ENCODE peak calls at places on chromosomes 13 and 19, in seven cellular contexts. U, L, G, K, S, N and Y are unnamed samples. For H3K4me1, the result is how much of the 10 kb centered on the place peaks cover.

GRCh38 chr19:41784337-41785239 is 11.8 kb upstream of the CEACAM3 start:
- DNase-seq in N (no peak), L (no peak), G (no peak), K (no peak), S (no peak), U (no peak), Y (no peak)

GRCh38 chr13:98856983-98857382 is 104.5 kb upstream of the SLC15A1 start:
- DNase-seq in S (peak), K (no peak), G (no peak), U (no peak), L (no peak), N (peak), Y (no peak)

GRCh38 chr13:41017153-41017552 is 2.0 kb downstream of the ELF1 start:
- DNase-seq in G (no peak), S (peak), N (no peak), K (no peak), U (no peak), L (no peak), Y (no peak)

GRCh38 chr13:114334305-114335053 is 20.2 kb downstream of the CHAMP1 start:
- DNase-seq in N (no peak), S (no peak), L (no peak), K (no peak), G (no peak), U (no peak), Y (no peak)

GRCh38 chr19:54523403-54523802 is 20.8 kb downstream of the LAIR2 start:
- DNase-seq in S (no peak), K (no peak), N (no peak), L (peak), G (no peak), U (peak), Y (no peak)

GRCh38 chr13:30169442-30169841 is 137.9 kb downstream of the KATNAL1 start:
- DNase-seq in L (no peak), U (no peak), N (no peak), K (no peak), S (no peak), G (no peak), Y (no peak)

GRCh38 chr19:7852851-7853759 is 21.1 kb downstream of the PRR36 start:
- DNase-seq in U (peak), K (no peak), G (peak), S (peak), N (peak), L (peak), Y (peak)

GRCh38 chr19:31589109-31589508 is 239.9 kb upstream of the TSHZ3 start:
- DNase-seq in K (no peak), N (no peak), G (no peak), S (no peak), L (no peak), U (no peak), Y (no peak)

GRCh38 chr13:26660761-26661160 is 99.8 kb downstream of the GPR12 start:
- DNase-seq in L (no peak), N (no peak), S (no peak), K (no peak), U (no peak), G (no peak), Y (no peak)

GRCh38 chr13:99347335-99347878 is 40.2 kb upstream of the GPR183 start:
- DNase-seq in K (no peak), G (no peak), L (no peak), N (no peak), S (no peak), U (no peak), Y (no peak)

GRCh38 chr19:13835791-13836723 is 40.8 kb downstream of the ZSWIM4 start:
- DNase-seq in G (no peak), L (no peak), U (peak), K (no peak), S (peak), N (no peak), Y (peak)

GRCh38 chr19:36837902-36838783 is at the start of gene ZNF790:
- DNase-seq in N (peak), U (peak), G (peak), K (peak), L (peak), S (peak), Y (peak)

GRCh38 chr13:108033800-108034707 is 181.3 kb downstream of the LIG4 start:
- DNase-seq in K (no peak), G (no peak), U (no peak), S (no peak), N (no peak), L (no peak), Y (no peak)

GRCh38 chr19:52214241-52214640 is 24.4 kb downstream of the PPP2R1A start:
- DNase-seq in K (no peak), L (no peak), S (no peak), G (no peak), N (no peak), U (no peak), Y (no peak)

GRCh38 chr13:108276060-108276459 is 6.5 kb downstream of the TNFSF13B start:
- DNase-seq in G (no peak), N (no peak), U (no peak), S (peak), K (peak), L (no peak), Y (no peak)

GRCh38 chr19:36051236-36051635 is 2.8 kb downstream of the THAP8 start:
- DNase-seq in L (no peak), N (no peak), S (no peak), G (peak), K (no peak), U (no peak), Y (no peak)

GRCh38 chr13:36807616-36808015 is 11.4 kb upstream of the RFXAP start:
- DNase-seq in K (no peak), L (no peak), S (no peak), N (no peak), G (no peak), U (no peak), Y (no peak)

GRCh38 chr13:109869312-109870237 is 83.2 kb upstream of the IRS2 start:
- DNase-seq in U (no peak), N (peak), S (peak), G (no peak), L (no peak), K (peak), Y (peak)

GRCh38 chr13:33080962-33081655 is 64.9 kb downstream of the KL start:
- DNase-seq in S (no peak), U (peak), N (no peak), L (no peak), G (no peak), K (no peak), Y (no peak)

GRCh38 chr19:6312018-6312417 is 21.4 kb downstream of the ACER1 start:
- DNase-seq in L (no peak), U (no peak), S (no peak), K (no peak), G (no peak), N (no peak), Y (no peak)

GRCh38 chr13:23600100-23600499 is 29.9 kb downstream of the TNFRSF19 start:
- DNase-seq in L (no peak), K (no peak), N (no peak), S (no peak), G (no peak), U (no peak), Y (no peak)

GRCh38 chr13:31000889-31001288 is 68.4 kb downstream of the TEX26 start:
- DNase-seq in G (no peak), K (no peak), S (no peak), U (no peak), L (no peak), N (no peak), Y (no peak)

GRCh38 chr13:93517658-93518057 is 291.1 kb downstream of the GPC6 start:
- DNase-seq in G (no peak), K (no peak), N (no peak), L (no peak), U (no peak), S (no peak), Y (no peak)

GRCh38 chr13:20431687-20432384 is 93.8 kb downstream of the CRYL1 start:
- DNase-seq in G (no peak), N (no peak), L (no peak), U (no peak), S (no peak), K (no peak), Y (no peak)

GRCh38 chr13:99985886-99986527 is 4.4 kb downstream of the ZIC2 start:
- DNase-seq in U (peak), S (no peak), N (peak), G (peak), K (no peak), L (no peak), Y (no peak)

GRCh38 chr19:31491246-31491645 is 142.0 kb upstream of the TSHZ3 start:
- DNase-seq in U (peak), N (no peak), G (no peak), L (no peak), K (no peak), S (no peak), Y (no peak)

GRCh38 chr19:52691737-52692136 is 43.1 kb downstream of the ZNF611 start:
- DNase-seq in G (no peak), U (no peak), S (no peak), K (no peak), N (no peak), L (no peak), Y (no peak)

GRCh38 chr19:7912697-7913564 is 1.7 kb upstream of the TGFBR3L start:
- DNase-seq in N (no peak), U (no peak), L (no peak), G (no peak), K (no peak), S (no peak), Y (peak)

GRCh38 chr19:16889429-16889882 is 657 bp downstream of the F2RL3 start:
- DNase-seq in L (no peak), S (peak), K (peak), N (peak), U (no peak), G (no peak), Y (no peak)

GRCh38 chr13:66663206-66663605 is 566.9 kb downstream of the PCDH9 start:
- DNase-seq in K (no peak), S (no peak), L (no peak), G (no peak), N (no peak), U (no peak), Y (no peak)

GRCh38 chr13:50244913-50245574 is 229.8 kb downstream of the KCNRG start:
- DNase-seq in U (no peak), L (peak), K (no peak), S (peak), G (no peak), N (no peak), Y (no peak)

GRCh38 chr13:50244355-50244912 is 229.2 kb downstream of the KCNRG start:
- DNase-seq in N (no peak), K (peak), S (no peak), G (no peak), L (no peak), U (no peak), Y (no peak)

GRCh38 chr13:50241479-50241878 is 226.2 kb downstream of the KCNRG start:
- DNase-seq in S (no peak), K (no peak), L (no peak), U (no peak), G (no peak), N (no peak), Y (no peak)

GRCh38 chr13:50248537-50249521 is 233.6 kb downstream of the KCNRG start:
- DNase-seq in S (no peak), K (no peak), G (no peak), N (no peak), U (no peak), L (no peak), Y (no peak)

GRCh38 chr13:50243926-50244325 is 228.7 kb downstream of the KCNRG start:
- DNase-seq in N (no peak), G (no peak), K (no peak), L (no peak), U (no peak), S (no peak), Y (no peak)
- H3K4me1 ChIP-seq in N (under half), G (under half), K (under half), L (under half), U (under half), S (under half), Y (under half)

GRCh38 chr19:4390862-4391693 is 9.3 kb downstream of the SH3GL1 start:
- DNase-seq in L (no peak), U (no peak), N (no peak), S (no peak), K (no peak), G (no peak), Y (no peak)
- H3K4me1 ChIP-seq in L (under half), U (under half), N (under half), S (half or more), K (half or more), G (half or more), Y (under half)

DNA sequence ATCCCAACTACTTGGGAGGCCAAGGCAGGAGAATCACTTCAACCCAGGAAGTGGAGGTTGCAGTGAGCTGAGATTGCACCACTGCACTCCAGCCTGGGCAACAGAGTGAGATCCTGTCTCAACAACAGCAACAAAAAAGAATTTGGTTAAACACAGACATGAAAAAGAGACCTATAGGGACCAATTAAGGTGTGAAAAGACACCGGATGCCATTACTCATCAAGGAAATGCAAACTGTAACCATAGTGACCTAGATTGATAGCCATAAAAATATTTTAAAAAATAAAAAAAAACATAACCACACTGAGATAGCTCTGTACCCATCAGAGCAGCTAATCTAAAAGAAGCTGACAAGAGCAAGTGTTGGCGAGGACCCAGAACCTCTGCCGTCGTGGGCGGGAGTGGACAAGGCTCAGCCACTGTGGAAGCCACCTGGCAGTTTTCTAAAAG is 37.1 kb upstream of the ISYNA1 start:
- DNase-seq in G (no peak), N (no peak), U (no peak), K (no peak), S (no peak), L (no peak), Y (no peak)
- H3K4me1 ChIP-seq in G (under half), N (under half), U (under half), K (half or more), S (half or more), L (half or more), Y (under half)

GRCh38 chr19:8988204-8988603 is 22.0 kb downstream of the MUC16 start:
- DNase-seq in U (peak), K (no peak), S (no peak), G (peak), N (no peak), L (no peak), Y (no peak)
- H3K4me1 ChIP-seq in U (under half), K (under half), S (under half), G (under half), N (under half), L (under half), Y (under half)

DNA sequence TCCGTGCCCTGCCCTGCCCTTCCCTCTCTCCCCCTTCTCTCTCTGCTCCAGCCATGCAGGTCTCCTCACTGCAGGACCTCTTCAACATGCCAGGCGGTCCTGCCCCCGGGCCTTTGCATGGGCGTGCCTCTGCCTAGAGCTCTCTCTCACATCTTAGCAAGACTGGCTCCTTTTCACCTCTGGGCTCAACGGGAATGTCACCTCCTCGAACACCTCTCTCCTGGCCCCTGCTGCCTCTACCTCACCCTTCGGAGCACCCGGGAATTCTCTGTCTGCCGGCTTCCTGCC is 5.6 kb downstream of the MFSD12 start:
- DNase-seq in U (no peak), N (peak), S (no peak), L (no peak), G (no peak), K (no peak), Y (no peak)
- H3K4me1 ChIP-seq in U (under half), N (under half), S (under half), L (under half), G (under half), K (under half), Y (under half)

DNA sequence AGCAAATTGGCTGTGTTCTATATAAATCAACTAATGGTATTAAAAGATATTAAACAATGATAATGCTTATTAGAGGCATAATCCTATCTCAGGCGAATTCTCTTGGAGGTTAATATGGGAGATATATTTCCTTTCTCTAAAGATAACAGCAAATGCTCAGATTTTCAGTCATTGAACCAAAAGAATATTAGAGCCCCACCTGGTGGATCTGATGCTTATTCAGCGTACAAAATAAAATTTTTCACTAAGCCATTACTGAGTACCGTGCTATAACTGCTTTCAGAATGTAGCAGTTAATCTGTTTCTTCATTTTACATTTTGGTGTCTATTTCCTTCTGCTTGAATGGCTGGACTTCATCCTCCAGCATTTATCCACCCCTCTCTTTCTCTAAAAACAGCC is 143.3 kb upstream of the IPO5 start:
- DNase-seq in U (peak), S (no peak), N (peak), G (peak), K (no peak), L (no peak), Y (no peak)
- H3K4me1 ChIP-seq in U (under half), S (under half), N (under half), G (under half), K (under half), L (under half), Y (under half)

GRCh38 chr19:15313649-15314279 is 18.6 kb downstream of the BRD4 start:
- DNase-seq in K (no peak), G (no peak), N (no peak), S (no peak), U (no peak), L (no peak), Y (no peak)
- H3K4me1 ChIP-seq in K (half or more), G (under half), N (under half), S (half or more), U (under half), L (under half), Y (under half)

GRCh38 chr13:48234652-48235099 is 1.7 kb downstream of the ITM2B start:
- DNase-seq in U (peak), L (no peak), G (no peak), K (no peak), N (no peak), S (no peak), Y (no peak)
- H3K4me1 ChIP-seq in U (under half), L (under half), G (under half), K (under half), N (under half), S (under half), Y (under half)

GRCh38 chr13:28044608-28045007 is 55.8 kb downstream of the FLT3 start:
- DNase-seq in S (no peak), K (no peak), L (no peak), N (no peak), U (no peak), G (no peak), Y (no peak)
- H3K4me1 ChIP-seq in S (under half), K (under half), L (under half), N (under half), U (under half), G (under half), Y (under half)